ENCODE peak calls at places on chromosomes 11 and 22, in eight cellular contexts. U is effector memory CD8-positive, alpha-beta T cell; O is neural progenitor cell; B is heart left ventricle; K is HEK293T; A is HuH-7.5; J is stimulated activated CD4-positive, alpha-beta T cell treated with anti-CD3 and anti-CD28 coated beads, TNF-alpha, amount 100 ng/mL, for 1 hour; E is CD8-positive, alpha-beta T cell. H is an unnamed sample.

GRCh38 chr11:80349986-80350385 is 909.2 kb upstream of the TENM4 start:
- DNase-seq in U (no peak), E (no peak), B (no peak), O (no peak), K (no peak), A (no peak), J (no peak), H (no peak)

GRCh38 chr11:3163241-3163981 is 1.7 kb downstream of the OSBPL5 start:
- DNase-seq in O (no peak), J (no peak), K (no peak), E (no peak), U (no peak), B (no peak), A (peak), H (no peak)

GRCh38 chr11:34104680-34105078 is 750 bp upstream of the NAT10 start:
- DNase-seq in B (no peak), K (no peak), E (no peak), A (no peak), J (no peak), U (no peak), O (no peak), H (no peak)

GRCh38 chr22:17842386-17842785 is 68.1 kb upstream of the BID start:
- DNase-seq in U (peak), A (no peak), B (no peak), O (no peak), J (no peak), E (peak), K (no peak), H (no peak)

GRCh38 chr22:49929553-49929979 is 11.1 kb downstream of the CRELD2 start:
- DNase-seq in O (peak), U (peak), B (peak), A (peak), K (peak), J (no peak), E (peak), H (peak)

GRCh38 chr22:41656515-41656914 is 32.2 kb downstream of the SNU13 start:
- DNase-seq in B (no peak), A (no peak), U (no peak), K (no peak), E (no peak), O (no peak), J (no peak), H (no peak)

GRCh38 chr11:9396752-9397151 is 12.3 kb downstream of the IPO7 start:
- DNase-seq in J (no peak), U (no peak), K (no peak), A (no peak), B (no peak), E (no peak), O (no peak), H (no peak)

GRCh38 chr11:102452461-102453285 is at the start of gene TMEM123:
- DNase-seq in J (peak), K (peak), B (peak), O (peak), E (peak), A (peak), U (peak), H (peak)

GRCh38 chr11:57888385-57888784 is 126.8 kb downstream of the CTNND1 start:
- DNase-seq in J (no peak), E (no peak), B (no peak), A (no peak), K (no peak), O (no peak), U (no peak), H (no peak)

GRCh38 chr11:75429902-75430691 is 2.9 kb downstream of the KLHL35 start:
- DNase-seq in B (peak), A (peak), J (no peak), E (peak), O (peak), U (peak), K (no peak), H (no peak)

GRCh38 chr22:44575344-44576268 is 77.6 kb upstream of the RTL6 start:
- DNase-seq in A (no peak), O (no peak), K (no peak), B (peak), U (no peak), E (no peak), J (no peak), H (no peak)

GRCh38 chr22:20545681-20546521 is 38.5 kb downstream of the MED15 start:
- DNase-seq in B (no peak), J (no peak), U (no peak), A (no peak), O (no peak), K (no peak), E (no peak), H (no peak)

GRCh38 chr22:45917146-45917545 is 59.8 kb downstream of the WNT7B start:
- DNase-seq in A (no peak), O (no peak), K (no peak), B (no peak), E (no peak), U (no peak), J (no peak), H (no peak)

GRCh38 chr11:12677131-12677530 is 2.9 kb downstream of the TEAD1 start:
- DNase-seq in E (no peak), A (no peak), K (no peak), J (no peak), B (no peak), O (peak), U (no peak), H (peak)

GRCh38 chr11:93784935-93785360 is 866 bp downstream of the MED17 start:
- DNase-seq in E (peak), J (no peak), B (no peak), U (no peak), O (peak), A (no peak), K (no peak), H (no peak)

GRCh38 chr11:71325418-71326327 is 73.3 kb upstream of the SHANK2 start:
- DNase-seq in A (no peak), E (no peak), U (no peak), K (no peak), B (no peak), J (no peak), O (no peak), H (no peak)

GRCh38 chr11:131486100-131486499 is 115.7 kb downstream of the NTM start:
- DNase-seq in E (no peak), J (no peak), O (no peak), A (no peak), U (no peak), K (no peak), B (no peak), H (no peak)

GRCh38 chr11:74255741-74256369 is 55.6 kb downstream of the P4HA3 start:
- DNase-seq in U (peak), O (peak), B (no peak), E (peak), J (no peak), A (peak), K (peak), H (peak)

GRCh38 chr11:82718307-82718706 is 15.4 kb downstream of the FAM181B start:
- DNase-seq in A (peak), K (peak), B (no peak), E (no peak), J (no peak), O (peak), U (no peak), H (peak)

GRCh38 chr11:10716122-10716521 is 22.6 kb upstream of the IRAG1 start:
- DNase-seq in J (no peak), O (no peak), E (no peak), K (no peak), B (no peak), A (no peak), U (no peak), H (no peak)

GRCh38 chr22:24772493-24773220 is 1.9 kb downstream of the PIWIL3 start:
- DNase-seq in B (no peak), J (no peak), U (no peak), O (peak), E (no peak), K (peak), A (peak), H (peak)

H was measured in SJCRH30.